ENCODE peak calls at places on chromosomes 12 and 14, in seven cellular contexts. P, M, L, Z, K, F and X are unnamed samples.

GRCh38 chr12:56336361-56337167 is 2.1 kb upstream of the IL23A start:
- DNase-seq in M (no peak), Z (peak; percentile 70), P (no peak), K (no peak), F (no peak), L (no peak), X (no peak)

GRCh38 chr12:67663121-67663520 is 14.6 kb downstream of the DYRK2 start:
- DNase-seq in F (no peak), L (peak; percentile 97), K (no peak), P (peak; percentile 69), M (no peak), Z (no peak), X (no peak)

GRCh38 chr12:18421840-18422239 is 160.5 kb downstream of the PIK3C2G start:
- DNase-seq in M (no peak), L (peak; percentile 75), F (no peak), K (no peak), Z (no peak), P (peak; percentile 39), X (no peak)

GRCh38 chr14:20866194-20866593 is 25.0 kb upstream of the RNASE3 start:
- DNase-seq in M (no peak), Z (no peak), F (no peak), L (no peak), K (no peak), P (no peak), X (no peak)

GRCh38 chr12:55631743-55632142 is 4.9 kb upstream of the OR10P1 start:
- DNase-seq in K (no peak), L (no peak), Z (no peak), F (no peak), P (no peak), M (no peak), X (no peak)

GRCh38 chr14:93132472-93133065 is 16.8 kb upstream of the ITPK1 start:
- DNase-seq in Z (peak; percentile 55), P (peak; percentile 33), F (no peak), M (peak; percentile 63), L (peak; percentile 22), K (no peak), X (no peak)

GRCh38 chr14:52950898-52951729 is at the start of gene FERMT2:
- DNase-seq in L (peak; percentile 82), Z (peak; percentile 30), K (peak; percentile 28), F (peak; percentile 89), M (peak; percentile 86), P (peak; percentile 90), X (no peak)

GRCh38 chr12:19181666-19182426 is 52.3 kb downstream of the PLEKHA5 start:
- DNase-seq in K (no peak), M (no peak), L (no peak), Z (peak; percentile 32), P (peak; percentile 47), F (no peak), X (no peak)

GRCh38 chr12:78143717-78144116 is 313.0 kb downstream of the NAV3 start:
- DNase-seq in M (no peak), P (no peak), Z (no peak), F (no peak), K (no peak), L (no peak), X (no peak)

GRCh38 chr12:124463341-124463861 is 104.0 kb downstream of the NCOR2 start:
- DNase-seq in Z (peak; percentile 45), K (no peak), M (no peak), P (no peak), F (no peak), L (no peak), X (no peak)

GRCh38 chr12:64739778-64740177 is 19.4 kb downstream of the GNS start:
- DNase-seq in F (no peak), P (peak; percentile 13), Z (peak; percentile 76), L (peak; percentile 27), K (no peak), M (no peak), X (no peak)

GRCh38 chr12:118641249-118641648 is 264.9 kb downstream of the SUDS3 start:
- DNase-seq in F (no peak), P (no peak), M (no peak), L (no peak), Z (no peak), K (no peak), X (no peak)

GRCh38 chr14:101709962-101710891 is 51.3 kb upstream of the PPP2R5C start:
- DNase-seq in P (no peak), F (no peak), K (no peak), L (no peak), M (peak; percentile 44), Z (no peak), X (no peak)

GRCh38 chr14:53955671-53956426 is 776 bp downstream of the BMP4 start:
- DNase-seq in L (no peak), Z (no peak), K (no peak), F (peak; percentile 81), M (peak; percentile 70), P (peak; percentile 53), X (no peak)

GRCh38 chr14:104346608-104347007 is 208.2 kb downstream of the KIF26A start:
- DNase-seq in F (no peak), K (no peak), M (peak; percentile 9), L (no peak), P (no peak), Z (no peak), X (no peak)

GRCh38 chr12:69007166-69007857 is 74.3 kb upstream of the CPM start:
- DNase-seq in F (no peak), Z (peak; percentile 72), L (peak; percentile 97), M (peak; percentile 29), P (peak; percentile 84), K (peak; percentile 47), X (no peak)

GRCh38 chr12:94851396-94852025 is 152.0 kb downstream of the NDUFA12 start:
- DNase-seq in K (no peak), M (no peak), Z (no peak), L (no peak), P (no peak), F (no peak), X (no peak)

GRCh38 chr14:81511110-81511900 is 22.3 kb downstream of the SEL1L start:
- DNase-seq in F (no peak), Z (no peak), M (no peak), P (no peak), L (no peak), K (no peak), X (no peak)

GRCh38 chr14:81452341-81452740 is 52.2 kb upstream of the STON2 start:
- DNase-seq in L (no peak), K (no peak), Z (no peak), F (no peak), M (no peak), P (no peak), X (no peak)

GRCh38 chr14:96135285-96135684 is 69.4 kb upstream of the BDKRB2 start:
- DNase-seq in P (no peak), M (peak; percentile 56), Z (no peak), L (no peak), K (no peak), F (no peak), X (no peak)

GRCh38 chr14:103121846-103122577 is 1.2 kb upstream of the TNFAIP2 start:
- DNase-seq in K (no peak), L (peak; percentile 53), M (peak; percentile 81), P (peak; percentile 54), Z (peak; percentile 94), F (peak; percentile 91), X (no peak)

GRCh38 chr12:12791756-12792346 is 6.4 kb downstream of the APOLD1 start:
- DNase-seq in L (peak; percentile 22), Z (no peak), M (no peak), F (no peak), K (no peak), P (peak; percentile 62), X (no peak)
- H3K4me3 ChIP-seq in L (no peak overlapping the region), Z (no peak overlapping the region), M (peak overlapping the region; percentile 25), F (peak overlapping the region; percentile 60), K (no peak overlapping the region), P (no peak overlapping the region), X (no peak overlapping the region)

DNA sequence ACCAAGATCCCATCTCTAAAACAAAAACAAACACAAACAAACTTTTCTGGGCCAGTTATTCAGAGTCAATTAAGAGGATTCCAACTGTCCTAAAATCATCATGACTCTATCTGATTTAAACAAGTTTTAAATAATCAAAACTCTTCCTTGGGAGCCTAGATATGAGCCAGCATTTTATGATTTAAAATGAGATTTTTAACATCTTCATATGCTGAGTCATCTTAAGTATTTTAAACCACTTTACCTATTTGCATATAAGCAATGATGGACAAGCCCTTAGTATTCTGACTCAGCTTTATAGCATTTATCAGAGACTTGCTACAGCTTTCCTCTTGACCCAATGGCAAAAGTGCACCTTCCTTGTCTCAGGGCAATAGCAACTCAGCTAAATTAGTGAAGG is 77.2 kb downstream of the KCNMB4 start:
- DNase-seq in K (no peak), M (no peak), P (no peak), Z (no peak), L (no peak), F (no peak), X (peak; percentile 8)
- TF ChIP-seq CTCF in K (no peak), M (no peak), P (no peak), Z (no peak), L (no peak), F (no peak), X (no peak)

GRCh38 chr14:76352639-76353281 is 23.2 kb upstream of the ESRRB start:
- DNase-seq in Z (peak; percentile 67), K (no peak), F (peak; percentile 64), L (peak; percentile 26), P (peak; percentile 23), M (peak; percentile 52), X (no peak)
- H3K4me3 ChIP-seq in Z (no peak overlapping the region), K (peak overlapping the region; percentile 32), F (peak overlapping the region; percentile 49), L (peak overlapping the region; percentile 22), P (no peak overlapping the region), M (peak overlapping the region; percentile 30), X (no peak overlapping the region)

GRCh38 chr12:47816646-47817271 is 2.9 kb downstream of the HDAC7 start:
- DNase-seq in P (no peak), Z (no peak), M (no peak), K (no peak), L (no peak), F (no peak), X (no peak)

GRCh38 chr12:47818007-47818376 is 1.7 kb downstream of the HDAC7 start:
- DNase-seq in Z (no peak), F (no peak), L (no peak), M (no peak), K (no peak), P (no peak), X (no peak)

GRCh38 chr12:47818701-47819543 is 781 bp downstream of the HDAC7 start:
- DNase-seq in Z (peak; percentile 69), F (peak; percentile 79), L (no peak), P (no peak), M (peak; percentile 49), K (no peak), X (no peak)

GRCh38 chr12:47818382-47818700 is 1.4 kb downstream of the HDAC7 start:
- DNase-seq in L (peak; percentile 43), P (peak; percentile 32), F (no peak), M (no peak), K (no peak), Z (peak; percentile 35), X (no peak)

DNA sequence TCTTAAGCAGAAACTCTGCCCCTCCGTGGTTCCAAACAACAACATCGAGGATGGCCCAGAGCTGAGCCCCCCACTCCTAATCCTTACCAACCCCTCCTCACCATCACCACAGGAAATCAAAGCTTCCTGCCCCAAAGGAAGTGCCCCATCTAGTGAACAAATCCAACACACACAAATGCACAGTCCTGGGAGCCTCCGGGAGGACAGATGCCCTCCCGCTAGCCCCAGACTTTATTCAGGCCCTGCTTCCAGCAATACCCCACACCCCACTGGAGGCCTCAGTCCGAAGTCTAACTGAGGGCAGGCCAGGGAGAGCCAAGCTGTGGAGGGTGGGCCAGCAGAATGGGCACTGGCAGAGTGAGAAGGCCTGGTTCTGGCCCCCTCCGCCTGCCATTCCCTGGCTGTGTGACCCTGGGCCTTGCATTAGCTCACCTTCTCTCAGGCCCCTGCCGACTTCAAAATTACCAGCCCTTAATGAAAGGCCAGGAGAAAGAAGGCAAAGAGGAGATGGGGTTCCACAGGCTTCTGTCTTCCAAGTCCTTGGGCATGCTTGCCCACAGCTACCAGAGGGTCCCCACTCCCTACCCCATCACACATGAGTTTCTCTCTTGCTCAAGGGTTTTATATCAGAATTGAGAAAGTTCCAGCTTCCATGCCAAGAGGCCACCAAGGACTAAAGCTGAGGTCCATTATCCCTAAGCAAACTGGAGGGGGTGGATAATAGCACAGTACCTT is 2.3 kb downstream of the HDAC7 start:
- DNase-seq in F (no peak), L (no peak), Z (no peak), K (no peak), P (no peak), M (no peak), X (no peak)
- TF ChIP-seq CTCF in F (no peak), L (peak; percentile 38), Z (peak; percentile 30), K (peak; percentile 48), P (peak; percentile 41), M (peak; percentile 5), X (peak; percentile 11)